ENCODE peak calls at places on chromosome 11, in five cellular contexts. X is colonic mucosa, U is HepG2, N is vagina, E is IMR-90. H is an unnamed sample. For H3K4me1, the result is how much of the 10 kb centered on the place peaks cover.

GRCh38 chr11:96155627-96156378 is 187.2 kb downstream of the MAML2 start:
- DNase-seq in N (peak), E (peak), U (peak), X (peak), H (peak)

GRCh38 chr11:18384157-18384641 is 10.2 kb upstream of the LDHA start:
- DNase-seq in X (peak), U (peak), N (peak), E (peak), H (peak)

GRCh38 chr11:87028688-87029087 is 9.0 kb upstream of the TMEM135 start:
- DNase-seq in N (no peak), X (no peak), E (no peak), U (no peak), H (no peak)

GRCh38 chr11:115721309-115722007 is 217.2 kb upstream of the CADM1 start:
- DNase-seq in X (no peak), U (no peak), N (no peak), E (no peak), H (no peak)

GRCh38 chr11:114262681-114263509 is 33.3 kb upstream of the NNMT start:
- DNase-seq in E (peak), U (peak), X (no peak), N (no peak), H (no peak)

GRCh38 chr11:99419991-99420390 is 399.2 kb downstream of the CNTN5 start:
- DNase-seq in X (no peak), N (no peak), E (no peak), U (no peak), H (no peak)

GRCh38 chr11:44980533-44981427 is 30.1 kb upstream of the TP53I11 start:
- DNase-seq in X (peak), N (no peak), U (no peak), E (no peak), H (no peak)

GRCh38 chr11:118917488-118918127 is 8.1 kb downstream of the BCL9L start:
- DNase-seq in E (peak), N (no peak), X (peak), U (peak), H (no peak)

GRCh38 chr11:117900144-117900651 is 23.7 kb upstream of the FXYD6 start:
- DNase-seq in E (no peak), U (no peak), X (no peak), N (no peak), H (no peak)

GRCh38 chr11:20110908-20111669 is 49.2 kb downstream of the DBX1 start:
- DNase-seq in X (peak), U (peak), E (peak), N (no peak), H (no peak)

GRCh38 chr11:123690490-123690889 is 36.1 kb upstream of the SCN3B start:
- DNase-seq in U (no peak), E (peak), N (no peak), X (no peak), H (no peak)

GRCh38 chr11:120318906-120319305 is 6.2 kb upstream of the TLCD5 start:
- DNase-seq in N (no peak), X (no peak), U (no peak), E (no peak), H (no peak)

GRCh38 chr11:533049-533585 is 2.3 kb downstream of the HRAS start:
- DNase-seq in N (no peak), U (no peak), X (no peak), E (no peak), H (no peak)

GRCh38 chr11:95152878-95153856 is 63.5 kb downstream of the ENDOD1 start:
- DNase-seq in N (no peak), U (no peak), E (no peak), X (no peak), H (no peak)

GRCh38 chr11:109424893-109425292 is 2.9 kb downstream of the C11orf87 start:
- DNase-seq in E (no peak), X (peak), N (no peak), U (peak), H (no peak)

GRCh38 chr11:32056445-32056844 is 34.4 kb upstream of the RCN1 start:
- DNase-seq in N (no peak), E (no peak), U (no peak), X (no peak), H (no peak)

GRCh38 chr11:102208835-102209234 is 98.6 kb downstream of the YAP1 start:
- DNase-seq in E (no peak), N (no peak), X (no peak), U (no peak), H (no peak)

GRCh38 chr11:134466035-134466908 is 54.2 kb upstream of the B3GAT1 start:
- DNase-seq in U (no peak), X (peak), N (no peak), E (no peak), H (no peak)

GRCh38 chr11:102476812-102477211 is 24.2 kb upstream of the TMEM123 start:
- DNase-seq in U (peak), N (no peak), X (peak), E (peak), H (no peak)

GRCh38 chr11:93034031-93034430 is 64.6 kb downstream of the MTNR1B start:
- DNase-seq in N (no peak), U (peak), E (peak), X (no peak), H (no peak)

GRCh38 chr11:94000641-94001040 is 20.5 kb upstream of the HEPHL1 start:
- DNase-seq in U (no peak), N (no peak), E (peak), X (no peak), H (no peak)

GRCh38 chr11:44010789-44011251 is 37.0 kb upstream of the ACCSL start:
- DNase-seq in U (no peak), X (peak), N (peak), E (peak), H (no peak)

GRCh38 chr11:128522943-128523518 is 64.3 kb downstream of the ETS1 start:
- DNase-seq in E (no peak), X (no peak), N (no peak), U (no peak), H (no peak)

GRCh38 chr11:114479331-114479730 is 40.1 kb downstream of the REXO2 start:
- DNase-seq in N (no peak), U (no peak), X (no peak), E (peak), H (no peak)

DNA sequence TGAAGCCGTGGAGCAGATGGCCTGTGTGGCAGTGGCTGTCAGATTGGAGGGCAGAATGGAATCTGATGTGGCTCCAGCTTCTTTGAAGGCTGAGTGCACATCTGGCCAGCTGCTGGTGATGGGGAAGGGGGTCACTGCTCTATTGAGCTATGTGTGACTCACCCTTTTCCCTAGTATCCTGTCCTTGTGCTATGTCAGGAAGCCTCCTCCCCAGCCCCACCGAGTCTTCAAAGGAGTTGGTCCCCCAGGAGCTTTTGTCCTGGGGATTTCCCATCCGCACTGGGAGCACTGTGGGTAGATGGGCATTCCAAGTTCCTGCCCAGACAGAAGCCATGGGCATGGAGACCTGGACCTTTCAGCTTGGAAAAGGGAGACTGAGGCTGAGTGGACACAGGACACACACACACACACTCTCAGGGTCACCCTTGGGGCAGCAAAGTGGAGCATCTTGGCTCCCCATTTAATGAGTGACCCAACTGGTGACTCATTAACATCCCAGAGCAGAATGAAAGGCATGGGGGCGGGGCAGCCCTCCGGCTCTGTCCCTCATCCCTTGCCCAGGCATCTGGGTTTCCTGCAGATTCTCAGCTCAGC is 3.3 kb downstream of the SERPINH1 start:
- DNase-seq in E (peak), U (peak), N (no peak), X (no peak), H (peak)
- H3K4me1 ChIP-seq in E (under half), U (under half), N (half or more), X (under half), H (under half)

GRCh38 chr11:47969401-47969800 is 11.0 kb upstream of the PTPRJ start:
- DNase-seq in E (no peak), N (no peak), U (no peak), X (no peak), H (no peak)
- TF ChIP-seq CTCF in E (no peak), N (no peak), U (no peak), X (no peak), H (no peak)

DNA sequence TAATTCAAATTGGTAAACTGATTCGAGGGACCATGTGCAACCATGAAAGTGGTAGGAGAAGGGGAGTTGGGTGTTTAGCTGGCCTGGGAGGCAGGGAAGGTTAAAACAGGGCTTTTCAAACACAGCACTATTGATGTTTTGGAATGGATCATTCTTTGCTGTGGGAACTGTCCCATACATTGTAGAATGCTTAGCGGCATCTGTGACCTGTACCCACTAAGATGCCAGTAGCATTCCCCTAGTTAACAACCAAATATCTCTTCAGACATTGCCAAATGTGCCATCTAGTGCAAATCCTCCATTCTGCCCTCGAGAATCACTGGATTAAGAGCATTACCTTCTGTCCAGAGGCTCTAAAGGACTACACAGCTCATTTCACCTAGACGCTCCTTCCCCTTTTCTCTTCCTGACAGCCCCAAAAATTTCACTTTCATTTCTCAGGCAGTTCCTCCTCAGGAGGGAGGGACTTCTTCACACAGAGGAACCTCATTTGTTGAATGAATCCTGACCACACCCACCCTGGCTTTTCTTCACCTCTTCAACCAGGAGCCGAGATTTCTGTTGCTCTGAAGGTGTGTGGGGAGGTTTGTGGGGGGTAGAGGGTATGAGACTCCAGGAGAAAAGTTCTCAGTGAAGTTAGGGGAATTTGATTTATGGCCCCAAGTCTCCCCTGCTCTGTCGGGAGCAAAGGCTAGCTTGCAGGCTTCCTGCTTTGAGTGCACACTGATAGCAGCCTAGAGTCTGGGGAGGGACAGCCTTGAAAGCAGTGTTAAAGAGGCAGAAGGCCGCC is at the start of gene TRIM34:
- DNase-seq in U (no peak), X (peak), E (peak), N (no peak), H (no peak)
- H3K27ac ChIP-seq in U (no peak), X (peak), E (peak), N (peak), H (peak)

GRCh38 chr11:73327812-73328364 is 19.8 kb downstream of the ARHGEF17 start:
- DNase-seq in X (no peak), U (no peak), E (no peak), N (no peak), H (no peak)
- H3K4me1 ChIP-seq in X (under half), U (half or more), E (half or more), N (half or more), H (half or more)

DNA sequence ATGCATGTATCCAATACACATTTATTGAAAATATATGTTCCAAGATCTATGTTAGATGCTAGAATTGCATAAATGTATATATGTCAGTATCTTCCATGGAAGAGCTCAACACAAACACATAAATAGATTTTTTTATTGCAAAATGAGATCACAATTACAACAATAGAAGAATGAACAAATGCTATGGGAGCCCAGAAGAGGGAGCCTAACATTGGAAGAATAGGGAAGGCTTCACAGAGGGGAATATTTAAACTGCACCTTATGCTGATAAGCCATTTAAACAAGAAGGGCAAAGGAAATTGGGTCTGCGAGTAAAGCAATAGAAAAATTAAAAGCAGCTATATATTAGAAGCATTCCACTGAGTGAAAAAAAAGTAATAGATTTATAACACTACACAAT is 96.1 kb upstream of the LRRC55 start:
- DNase-seq in X (no peak), E (no peak), U (no peak), N (no peak), H (no peak)
- TF ChIP-seq CTCF in X (no peak), E (peak), U (no peak), N (no peak), H (no peak)

GRCh38 chr11:64888406-64888757 is 10.0 kb upstream of the EHD1 start:
- DNase-seq in X (no peak), E (no peak), U (no peak), N (no peak), H (no peak)
- H3K27ac ChIP-seq in X (peak), E (peak), U (peak), N (no peak), H (peak)

DNA sequence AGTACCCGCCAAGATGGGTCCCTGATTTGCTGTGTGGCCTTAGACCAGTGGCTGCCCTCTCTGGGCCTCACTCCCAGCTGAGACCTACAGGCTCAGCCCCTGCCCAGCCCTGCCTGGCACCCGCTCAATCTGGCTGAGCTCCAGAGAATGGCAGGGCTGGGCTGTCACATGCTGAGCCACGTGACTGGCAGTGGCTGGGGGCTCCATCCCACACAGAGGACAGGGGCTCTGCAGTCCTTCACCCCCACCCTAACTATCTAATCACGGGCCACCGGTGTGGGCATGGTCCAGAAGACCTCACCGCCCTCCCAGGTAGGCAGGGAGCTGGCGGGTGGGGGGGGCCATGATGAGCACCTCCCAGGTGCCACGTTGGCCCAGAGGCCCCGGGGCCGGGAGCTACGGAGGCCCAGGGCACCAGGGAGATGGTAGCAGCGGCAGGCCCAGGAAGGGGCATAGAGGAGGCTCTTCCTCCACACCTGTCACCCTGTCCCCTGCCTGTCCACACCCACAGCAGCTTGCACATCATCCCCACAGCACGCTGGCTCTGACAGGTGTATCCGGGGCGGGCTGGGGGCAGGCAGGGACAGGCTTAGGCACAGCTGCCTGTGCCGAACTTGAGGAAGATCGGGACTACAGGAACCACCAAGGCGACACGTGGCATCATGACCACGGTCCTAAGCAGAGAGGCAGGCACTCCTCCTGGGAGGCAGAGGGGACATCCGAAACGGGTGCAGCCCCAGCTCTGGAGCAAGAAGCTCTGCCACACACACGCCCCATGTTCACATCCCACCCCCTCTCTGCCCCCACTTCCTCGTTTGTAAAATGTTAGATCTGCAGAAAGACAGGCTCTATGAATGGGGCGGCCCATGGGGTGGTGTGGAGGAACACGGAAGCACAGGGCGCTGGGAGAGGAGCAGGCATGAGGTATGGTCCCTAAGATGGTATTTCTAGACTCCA is 1.5 kb upstream of the ALDH3B1 start:
- DNase-seq in X (peak), E (no peak), N (no peak), U (no peak), H (no peak)
- H3K4me1 ChIP-seq in X (under half), E (under half), N (half or more), U (half or more), H (under half)

DNA sequence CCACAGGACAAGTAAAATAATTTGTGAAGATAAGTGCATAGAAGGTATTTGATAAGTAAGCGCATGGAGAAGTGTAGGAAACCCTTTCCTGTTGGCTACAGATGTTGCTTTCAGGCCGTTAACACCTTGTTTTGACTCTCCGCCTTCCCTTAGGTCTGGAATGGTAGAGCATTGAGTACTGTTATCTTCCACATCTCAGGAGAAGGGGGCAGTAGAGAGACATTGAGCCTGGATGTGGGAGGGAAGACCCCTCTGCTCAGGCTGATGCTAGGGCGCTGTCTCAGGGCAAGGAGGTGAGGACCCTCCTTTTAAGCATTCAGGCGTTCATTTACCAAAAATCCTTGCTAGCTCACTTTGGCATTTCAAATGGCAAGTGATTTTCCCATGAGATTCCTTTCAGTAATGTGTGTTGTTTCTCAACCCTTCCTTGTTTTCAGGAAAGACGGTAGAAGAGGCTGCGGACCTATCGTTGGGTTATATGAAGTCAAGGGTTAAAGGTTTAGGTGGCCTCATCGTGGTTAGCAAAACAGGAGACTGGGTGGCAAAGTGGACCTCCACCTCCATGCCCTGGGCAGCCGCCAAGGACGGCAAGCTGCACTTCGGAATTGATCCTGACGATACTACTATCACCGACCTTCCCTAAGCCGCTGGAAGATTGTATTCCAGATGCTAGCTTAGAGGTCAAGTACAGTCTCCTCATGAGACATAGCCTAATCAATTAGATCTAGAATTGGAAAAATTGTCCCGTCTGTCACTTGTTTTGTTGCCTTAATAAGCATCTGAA is 27.0 kb upstream of the SCGB1A1 start:
- DNase-seq in E (no peak), U (no peak), X (no peak), N (no peak), H (no peak)
- TF ChIP-seq CTCF in E (peak), U (no peak), X (no peak), N (no peak), H (no peak)

GRCh38 chr11:35276396-35276795 is 137.4 kb downstream of the CD44 start:
- DNase-seq in U (no peak), N (no peak), E (peak), X (no peak), H (no peak)

GRCh38 chr11:35277827-35278226 is 138.9 kb downstream of the CD44 start:
- DNase-seq in E (no peak), X (no peak), N (no peak), U (no peak), H (no peak)

GRCh38 chr11:35272391-35272821 is 133.4 kb downstream of the CD44 start:
- DNase-seq in X (no peak), E (no peak), U (no peak), N (no peak), H (no peak)

GRCh38 chr11:35274909-35275807 is 136.2 kb downstream of the CD44 start:
- DNase-seq in X (peak), E (no peak), U (peak), N (no peak), H (peak)

GRCh38 chr11:35275808-35276170 is 136.8 kb downstream of the CD44 start:
- DNase-seq in N (no peak), X (no peak), U (no peak), E (no peak), H (no peak)
- H3K27ac ChIP-seq in N (peak), X (no peak), U (no peak), E (no peak), H (no peak)